ENCODE peak calls at places on chromosomes 2 and 18, in six cellular contexts. U is transverse colon, N is A549, X is BJ, M is aorta, C is left ventricle myocardium inferior. H is an unnamed sample.

GRCh38 chr2:204727368-204727767 is 182.1 kb downstream of the PARD3B start:
- DNase-seq in N (no peak), U (no peak), M (no peak), C (no peak), X (no peak), H (no peak)

GRCh38 chr18:8848541-8848940 is 143.2 kb downstream of the MTCL1 start:
- DNase-seq in U (no peak), X (no peak), M (no peak), N (no peak), C (no peak), H (no peak)

GRCh38 chr2:9560628-9561027 is 5.0 kb upstream of the ADAM17 start:
- DNase-seq in C (no peak), N (no peak), U (no peak), X (no peak), M (no peak), H (no peak)

GRCh38 chr2:8459474-8459873 is 222.4 kb upstream of the ID2 start:
- DNase-seq in C (no peak), X (no peak), M (no peak), U (no peak), N (no peak), H (no peak)

GRCh38 chr2:234593636-234594035 is 96.8 kb upstream of the ARL4C start:
- DNase-seq in U (no peak), X (peak), M (no peak), N (no peak), C (no peak), H (no peak)

GRCh38 chr2:8692783-8693768 is 11.2 kb downstream of the ID2 start:
- DNase-seq in M (peak), C (no peak), U (peak), X (no peak), N (peak), H (no peak)

GRCh38 chr2:99867690-99868089 is 274.7 kb downstream of the AFF3 start:
- DNase-seq in C (no peak), N (no peak), M (no peak), X (no peak), U (no peak), H (no peak)

GRCh38 chr2:8685697-8686358 is 4.0 kb downstream of the ID2 start:
- DNase-seq in M (peak), X (no peak), N (peak), U (peak), C (peak), H (no peak)

GRCh38 chr2:124804014-124804940 is 779.2 kb downstream of the CNTNAP5 start:
- DNase-seq in U (peak), M (no peak), C (no peak), X (no peak), N (peak), H (no peak)

GRCh38 chr2:64440831-64441230 is 13.1 kb upstream of the LGALSL start:
- DNase-seq in U (no peak), N (no peak), X (no peak), C (no peak), M (no peak), H (no peak)

GRCh38 chr2:18603867-18604572 is 14.7 kb upstream of the NT5C1B start:
- DNase-seq in M (no peak), X (no peak), C (no peak), N (no peak), U (no peak), H (no peak)

GRCh38 chr2:223460774-223461211 is 141.4 kb downstream of the SCG2 start:
- DNase-seq in X (peak), U (no peak), M (no peak), C (no peak), N (peak), H (peak)

GRCh38 chr18:2905802-2906521 is 59.2 kb downstream of the EMILIN2 start:
- DNase-seq in C (peak), X (no peak), M (peak), U (peak), N (peak), H (no peak)

GRCh38 chr2:165758276-165758675 is 35.8 kb downstream of the GALNT3 start:
- DNase-seq in U (no peak), X (no peak), N (no peak), C (no peak), M (no peak), H (no peak)

GRCh38 chr2:216495656-216496055 is 3.0 kb upstream of the RPL37A start:
- DNase-seq in X (no peak), N (no peak), M (no peak), U (no peak), C (no peak), H (no peak)

GRCh38 chr18:1499265-1499664 is 594.6 kb downstream of the ADCYAP1 start:
- DNase-seq in M (no peak), X (no peak), U (no peak), C (no peak), N (no peak), H (no peak)

GRCh38 chr18:37422116-37422515 is 143.5 kb downstream of the CELF4 start:
- DNase-seq in X (no peak), U (no peak), N (no peak), M (no peak), C (no peak), H (no peak)

GRCh38 chr2:109475531-109476210 is 138.1 kb downstream of the SEPTIN10 start:
- DNase-seq in N (no peak), C (no peak), U (no peak), M (no peak), X (no peak), H (no peak)

GRCh38 chr2:159046966-159047365 is 78.5 kb downstream of the TANC1 start:
- DNase-seq in M (no peak), X (no peak), C (no peak), N (no peak), U (no peak), H (no peak)

GRCh38 chr18:70418551-70419311 is 129.9 kb downstream of the SOCS6 start:
- DNase-seq in X (no peak), M (no peak), U (no peak), N (no peak), C (no peak), H (no peak)

GRCh38 chr2:239644016-239644415 is 243.2 kb upstream of the HDAC4 start:
- DNase-seq in C (no peak), M (no peak), N (no peak), U (no peak), X (no peak), H (no peak)

GRCh38 chr2:206212673-206213513 is 53.2 kb downstream of the EEF1B2 start:
- DNase-seq in M (no peak), C (no peak), N (no peak), U (no peak), X (peak), H (no peak)

GRCh38 chr2:127216105-127216504 is 4.0 kb downstream of the CYP27C1 start:
- DNase-seq in X (no peak), C (no peak), U (no peak), N (no peak), M (no peak), H (no peak)

GRCh38 chr2:207869784-207870778 is 100.4 kb upstream of the FZD5 start:
- DNase-seq in M (no peak), N (peak), C (no peak), U (no peak), X (peak), H (peak)

GRCh38 chr2:33583194-33583938 is 15.7 kb downstream of the FAM98A start:
- DNase-seq in N (no peak), C (no peak), X (no peak), U (no peak), M (no peak), H (no peak)

GRCh38 chr18:54386043-54386442 is 28.3 kb downstream of the C18orf54 start:
- DNase-seq in C (no peak), X (no peak), N (no peak), M (no peak), U (no peak), H (no peak)

GRCh38 chr2:67899187-67899586 is 163.6 kb downstream of the C1D start:
- DNase-seq in C (no peak), N (no peak), M (no peak), X (no peak), U (no peak), H (no peak)

GRCh38 chr2:229445501-229446294 is 174.6 kb upstream of the PID1 start:
- DNase-seq in C (peak), U (no peak), N (no peak), X (peak), M (peak), H (no peak)

GRCh38 chr18:24346254-24346653 is 51.4 kb downstream of the OSBPL1A start:
- DNase-seq in M (no peak), N (no peak), U (no peak), X (no peak), C (no peak), H (no peak)

GRCh38 chr2:47602996-47603395 is 179.9 kb upstream of the MSH6 start:
- DNase-seq in N (no peak), C (no peak), X (no peak), M (no peak), U (no peak), H (no peak)

GRCh38 chr2:152542995-152543481 is 174.2 kb downstream of the PRPF40A start:
- DNase-seq in U (no peak), X (peak), M (no peak), N (peak), C (no peak), H (peak)

GRCh38 chr18:21682276-21683051 is 22.1 kb downstream of the ABHD3 start:
- DNase-seq in U (no peak), N (no peak), X (peak), C (no peak), M (no peak), H (no peak)
- H3K4me3 ChIP-seq in U (peak), N (no peak), X (peak), C (peak), M (peak), H (peak)

GRCh38 chr2:71827146-71827874 is 320.4 kb downstream of the CYP26B1 start:
- DNase-seq in M (no peak), C (no peak), X (no peak), N (no peak), U (no peak), H (no peak)
- H3K4me3 ChIP-seq in M (no peak), C (no peak), X (no peak), N (no peak), U (no peak), H (no peak)

DNA sequence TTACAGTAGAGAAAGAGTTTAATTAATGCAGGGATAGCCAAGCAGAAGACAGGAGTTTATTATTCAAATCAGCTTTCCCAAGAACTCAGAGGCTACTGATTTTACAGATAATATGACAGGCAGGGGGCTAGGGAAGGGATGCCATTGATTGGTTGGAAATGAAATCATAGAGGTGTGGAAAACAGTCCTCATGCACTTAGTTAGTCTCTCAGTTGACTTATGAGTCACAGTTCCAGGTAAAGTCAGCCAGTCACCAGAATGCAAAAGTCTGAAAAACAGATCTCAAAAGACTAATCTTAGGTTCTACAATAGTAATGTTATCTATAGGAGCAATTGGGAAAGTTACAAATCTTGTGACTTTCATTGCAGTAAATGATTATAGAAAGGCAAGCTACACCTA is 676.4 kb upstream of the CHAC2 start:
- DNase-seq in X (no peak), M (no peak), U (no peak), C (no peak), N (no peak), H (no peak)
- H3K4me3 ChIP-seq in X (no peak), M (no peak), U (no peak), C (no peak), N (no peak), H (no peak)

DNA sequence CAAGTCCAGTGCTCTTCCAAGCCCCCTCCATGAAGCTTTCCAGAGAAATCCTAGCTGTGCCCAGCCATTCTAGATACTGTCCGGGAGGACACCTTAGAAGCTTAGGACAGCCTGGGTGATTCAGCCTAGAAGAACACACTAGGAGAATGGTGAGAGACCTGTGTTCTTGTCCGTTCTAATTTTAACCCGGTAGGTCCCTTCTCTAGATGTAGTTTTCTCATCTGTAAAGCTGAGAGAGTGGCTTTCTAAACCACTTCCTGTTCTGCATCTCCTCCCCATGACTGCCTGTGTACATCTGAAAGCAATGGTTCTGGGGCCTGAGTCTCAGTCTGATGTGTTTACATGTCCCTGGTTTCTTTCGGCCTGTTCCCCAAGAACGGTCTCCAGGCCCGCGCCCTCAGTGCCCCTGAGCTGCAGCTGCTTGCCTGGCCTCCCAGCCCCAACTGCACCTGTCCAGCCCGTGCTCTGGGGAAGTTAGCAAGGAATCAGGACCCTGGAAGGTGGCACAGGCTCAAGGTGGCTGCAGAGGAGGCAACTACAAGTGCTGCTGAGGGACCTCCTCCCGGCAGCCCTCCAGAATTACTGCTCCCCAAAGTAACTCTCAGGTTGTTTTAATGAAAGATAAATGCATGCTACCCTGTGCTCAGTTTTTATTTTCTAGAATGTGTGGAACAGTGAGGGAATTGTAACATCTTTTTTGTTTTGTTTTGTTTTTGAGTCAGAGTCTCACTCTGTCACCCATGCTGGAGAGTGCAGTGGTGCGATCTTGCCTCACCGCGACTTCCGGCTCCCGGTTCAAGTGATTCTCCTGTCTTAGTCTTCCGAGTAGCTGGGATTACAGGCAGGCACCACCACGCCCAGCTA is 105.9 kb downstream of the LBH start:
- DNase-seq in C (no peak), N (no peak), M (no peak), X (no peak), U (peak), H (no peak)
- H3K4me3 ChIP-seq in C (no peak), N (no peak), M (no peak), X (no peak), U (no peak), H (no peak)

GRCh38 chr2:169765523-169765922 is 31.9 kb downstream of the KLHL23 start:
- DNase-seq in N (no peak), U (no peak), X (no peak), C (no peak), M (no peak), H (peak)

GRCh38 chr2:169767243-169767888 is 31.3 kb upstream of the SSB start:
- DNase-seq in X (no peak), M (peak), U (peak), C (no peak), N (peak), H (peak)

GRCh38 chr2:169770991-169771390 is 27.7 kb upstream of the SSB start:
- DNase-seq in N (no peak), C (no peak), M (no peak), U (no peak), X (no peak), H (no peak)

GRCh38 chr2:169771612-169772011 is 27.1 kb upstream of the SSB start:
- DNase-seq in M (no peak), U (no peak), N (no peak), X (no peak), C (no peak), H (no peak)

GRCh38 chr2:169768262-169768995 is 30.2 kb upstream of the SSB start:
- DNase-seq in N (no peak), C (peak), M (peak), X (no peak), U (peak), H (no peak)
- H3K4me3 ChIP-seq in N (no peak), C (peak), M (peak), X (peak), U (peak), H (peak)

DNA sequence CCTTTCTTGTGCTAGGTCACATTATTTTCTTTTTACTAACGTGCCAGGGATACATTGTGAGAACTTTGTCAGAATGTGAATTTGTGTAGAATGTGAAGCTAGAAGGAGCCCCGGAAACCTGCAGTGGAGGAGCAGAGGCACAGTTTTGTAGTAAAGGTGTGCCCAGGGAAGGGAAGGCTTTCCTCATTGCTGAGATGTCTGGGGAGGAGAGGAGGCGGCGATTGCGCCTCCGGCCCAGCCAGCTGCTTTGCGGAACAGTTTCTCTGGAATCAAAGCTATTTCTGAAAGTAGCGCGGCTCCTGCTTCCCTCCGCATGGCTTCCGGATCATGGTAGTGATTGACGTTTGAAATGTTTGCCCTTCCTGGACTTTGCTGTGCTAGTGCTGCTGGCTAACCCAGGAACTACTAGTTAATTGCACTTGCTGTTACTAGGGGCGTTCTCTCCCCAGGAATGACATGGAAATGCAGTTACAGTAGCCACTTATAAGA is 83.1 kb upstream of the RBM44 start:
- DNase-seq in M (peak), U (peak), X (no peak), N (no peak), C (no peak), H (no peak)
- H3K4me3 ChIP-seq in M (no peak), U (no peak), X (no peak), N (no peak), C (peak), H (no peak)

GRCh38 chr2:16824472-16824871 is 158.8 kb upstream of the CYRIA start:
- DNase-seq in M (no peak), X (no peak), N (no peak), U (no peak), C (no peak), H (no peak)
- H3K4me3 ChIP-seq in M (no peak), X (no peak), N (no peak), U (no peak), C (no peak), H (no peak)

DNA sequence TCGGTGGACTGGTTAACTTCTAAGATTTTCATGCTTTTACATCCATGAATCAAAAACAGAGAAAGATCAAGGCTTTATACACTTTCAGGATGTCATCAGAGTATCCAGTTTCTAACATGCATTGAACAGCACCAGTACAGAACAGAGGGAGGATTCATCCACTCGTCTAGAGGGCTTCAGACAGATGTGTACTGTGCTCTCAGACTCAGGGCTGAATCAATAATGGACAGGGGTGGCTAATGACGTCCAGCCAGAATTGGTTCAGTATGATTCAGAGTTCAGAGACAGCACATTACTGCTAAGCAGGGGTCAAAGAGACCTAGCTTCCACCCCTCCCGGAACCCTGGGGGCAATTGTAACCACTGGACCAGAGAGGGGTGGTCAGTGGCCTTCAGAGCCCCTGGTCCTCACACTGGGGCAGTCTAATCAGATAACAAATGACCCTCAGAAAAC is 37.3 kb downstream of the RNU4ATAC start:
- DNase-seq in X (no peak), C (no peak), M (no peak), N (no peak), U (no peak), H (no peak)
- H3K4me3 ChIP-seq in X (no peak), C (no peak), M (no peak), N (no peak), U (no peak), H (no peak)

GRCh38 chr2:101114815-101115214 is 36.4 kb downstream of the TBC1D8 start:
- DNase-seq in U (peak), M (peak), N (no peak), C (no peak), X (no peak), H (no peak)
- H3K4me3 ChIP-seq in U (no peak), M (no peak), N (no peak), C (no peak), X (no peak), H (no peak)

H was measured in HFF-Myc.